ENCODE peak calls at places on chromosomes 5 and 9, in nine cellular contexts. One of them, this sample, is unnamed.

GRCh38 chr9:12798066-12798770 is 23.4 kb downstream of the LURAP1L start:
- DNase-seq in aorta: no peak
- DNase-seq in Panc1: no peak
- DNase-seq in iPS DF 6.9: no peak
- DNase-seq in CD8-positive, alpha-beta memory T cell: no peak
- DNase-seq in pancreas: no peak
- DNase-seq in HCT116: no peak
- DNase-seq in cardiac fibroblast: peak; percentile 45
- DNase-seq in skeletal muscle cell: no peak
- DNase-seq in this sample: no peak

GRCh38 chr9:21392270-21392669 is 7.1 kb upstream of the IFNA2 start:
- DNase-seq in cardiac fibroblast: peak; percentile 29
- DNase-seq in HCT116: peak; percentile 80
- DNase-seq in aorta: no peak
- DNase-seq in skeletal muscle cell: no peak
- DNase-seq in CD8-positive, alpha-beta memory T cell: no peak
- DNase-seq in pancreas: no peak
- DNase-seq in Panc1: no peak
- DNase-seq in iPS DF 6.9: no peak
- DNase-seq in this sample: peak; percentile 20

GRCh38 chr5:86337667-86338460 is 279.9 kb upstream of the COX7C start:
- DNase-seq in aorta: no peak
- DNase-seq in HCT116: no peak
- DNase-seq in CD8-positive, alpha-beta memory T cell: no peak
- DNase-seq in pancreas: no peak
- DNase-seq in Panc1: no peak
- DNase-seq in iPS DF 6.9: no peak
- DNase-seq in skeletal muscle cell: no peak
- DNase-seq in cardiac fibroblast: no peak
- DNase-seq in this sample: no peak

GRCh38 chr9:117021881-117022280 is 334.8 kb downstream of the TRIM32 start:
- DNase-seq in skeletal muscle cell: no peak
- DNase-seq in cardiac fibroblast: no peak
- DNase-seq in HCT116: no peak
- DNase-seq in pancreas: no peak
- DNase-seq in aorta: no peak
- DNase-seq in CD8-positive, alpha-beta memory T cell: no peak
- DNase-seq in Panc1: no peak
- DNase-seq in iPS DF 6.9: no peak
- DNase-seq in this sample: no peak

GRCh38 chr9:124264812-124265211 is 7.1 kb downstream of the NEK6 start:
- DNase-seq in iPS DF 6.9: no peak
- DNase-seq in pancreas: no peak
- DNase-seq in CD8-positive, alpha-beta memory T cell: no peak
- DNase-seq in Panc1: no peak
- DNase-seq in skeletal muscle cell: no peak
- DNase-seq in cardiac fibroblast: no peak
- DNase-seq in HCT116: no peak
- DNase-seq in aorta: no peak
- DNase-seq in this sample: peak; percentile 97

GRCh38 chr9:69655065-69655464 is 17.1 kb downstream of the APBA1 start:
- DNase-seq in skeletal muscle cell: no peak
- DNase-seq in Panc1: no peak
- DNase-seq in HCT116: no peak
- DNase-seq in aorta: no peak
- DNase-seq in iPS DF 6.9: no peak
- DNase-seq in cardiac fibroblast: no peak
- DNase-seq in CD8-positive, alpha-beta memory T cell: no peak
- DNase-seq in pancreas: no peak
- DNase-seq in this sample: no peak

GRCh38 chr9:122228191-122228905 is 409 bp downstream of the LHX6 start:
- DNase-seq in iPS DF 6.9: no peak
- DNase-seq in HCT116: no peak
- DNase-seq in aorta: no peak
- DNase-seq in pancreas: no peak
- DNase-seq in cardiac fibroblast: no peak
- DNase-seq in skeletal muscle cell: no peak
- DNase-seq in Panc1: no peak
- DNase-seq in CD8-positive, alpha-beta memory T cell: no peak
- DNase-seq in this sample: no peak

GRCh38 chr5:166992874-166993722 is 1298.3 kb upstream of the WWC1 start:
- DNase-seq in cardiac fibroblast: no peak
- DNase-seq in pancreas: no peak
- DNase-seq in iPS DF 6.9: no peak
- DNase-seq in Panc1: no peak
- DNase-seq in skeletal muscle cell: no peak
- DNase-seq in CD8-positive, alpha-beta memory T cell: no peak
- DNase-seq in aorta: no peak
- DNase-seq in HCT116: no peak
- DNase-seq in this sample: no peak

GRCh38 chr9:37529111-37529510 is 43.4 kb downstream of the POLR1E start:
- DNase-seq in iPS DF 6.9: no peak
- DNase-seq in HCT116: no peak
- DNase-seq in aorta: no peak
- DNase-seq in skeletal muscle cell: no peak
- DNase-seq in Panc1: no peak
- DNase-seq in CD8-positive, alpha-beta memory T cell: peak; percentile 82
- DNase-seq in pancreas: no peak
- DNase-seq in cardiac fibroblast: no peak
- DNase-seq in this sample: no peak

GRCh38 chr9:106883626-106884190 is 20.7 kb downstream of the ZNF462 start:
- DNase-seq in cardiac fibroblast: peak; percentile 29
- DNase-seq in skeletal muscle cell: no peak
- DNase-seq in CD8-positive, alpha-beta memory T cell: no peak
- DNase-seq in Panc1: no peak
- DNase-seq in pancreas: no peak
- DNase-seq in HCT116: no peak
- DNase-seq in aorta: no peak
- DNase-seq in iPS DF 6.9: no peak
- DNase-seq in this sample: peak; percentile 91

GRCh38 chr5:1293997-1294838 is 650 bp downstream of the TERT start:
- DNase-seq in HCT116: no peak
- DNase-seq in iPS DF 6.9: no peak
- DNase-seq in skeletal muscle cell: no peak
- DNase-seq in aorta: peak; percentile 28
- DNase-seq in cardiac fibroblast: no peak
- DNase-seq in pancreas: no peak
- DNase-seq in CD8-positive, alpha-beta memory T cell: peak; percentile 40
- DNase-seq in Panc1: no peak
- DNase-seq in this sample: no peak

GRCh38 chr9:34637356-34638137 is at the start of gene SIGMAR1:
- DNase-seq in aorta: peak; percentile 97
- DNase-seq in CD8-positive, alpha-beta memory T cell: peak; percentile 95
- DNase-seq in Panc1: peak; percentile 51
- DNase-seq in pancreas: peak; percentile 93
- DNase-seq in iPS DF 6.9: peak; percentile 86
- DNase-seq in skeletal muscle cell: peak; percentile 81
- DNase-seq in cardiac fibroblast: peak; percentile 93
- DNase-seq in HCT116: peak; percentile 84
- DNase-seq in this sample: peak; percentile 91

GRCh38 chr5:57441557-57441956 is 41.1 kb downstream of the ACTBL2 start:
- DNase-seq in Panc1: no peak
- DNase-seq in cardiac fibroblast: peak; percentile 99
- DNase-seq in skeletal muscle cell: peak; percentile 95
- DNase-seq in pancreas: no peak
- DNase-seq in iPS DF 6.9: no peak
- DNase-seq in HCT116: no peak
- DNase-seq in aorta: no peak
- DNase-seq in CD8-positive, alpha-beta memory T cell: no peak
- DNase-seq in this sample: peak; percentile 97

GRCh38 chr9:138064547-138064946 is 187.0 kb downstream of the CACNA1B start:
- DNase-seq in pancreas: no peak
- DNase-seq in cardiac fibroblast: no peak
- DNase-seq in aorta: no peak
- DNase-seq in CD8-positive, alpha-beta memory T cell: no peak
- DNase-seq in HCT116: no peak
- DNase-seq in skeletal muscle cell: no peak
- DNase-seq in Panc1: no peak
- DNase-seq in iPS DF 6.9: no peak
- DNase-seq in this sample: no peak

GRCh38 chr9:2916382-2916985 is 72.6 kb upstream of the PUM3 start:
- DNase-seq in CD8-positive, alpha-beta memory T cell: no peak
- DNase-seq in iPS DF 6.9: no peak
- DNase-seq in skeletal muscle cell: no peak
- DNase-seq in HCT116: no peak
- DNase-seq in cardiac fibroblast: no peak
- DNase-seq in Panc1: no peak
- DNase-seq in pancreas: no peak
- DNase-seq in aorta: no peak
- DNase-seq in this sample: no peak

GRCh38 chr9:129568560-129569505 is 52.1 kb downstream of the C9orf50 start:
- DNase-seq in pancreas: peak; percentile 69
- DNase-seq in iPS DF 6.9: no peak
- DNase-seq in CD8-positive, alpha-beta memory T cell: no peak
- DNase-seq in cardiac fibroblast: no peak
- DNase-seq in HCT116: no peak
- DNase-seq in aorta: peak; percentile 79
- DNase-seq in skeletal muscle cell: no peak
- DNase-seq in Panc1: no peak
- DNase-seq in this sample: no peak

GRCh38 chr9:127975376-127976315 is 5.1 kb downstream of the EEIG1 start:
- DNase-seq in skeletal muscle cell: no peak
- DNase-seq in iPS DF 6.9: no peak
- DNase-seq in pancreas: peak; percentile 24
- DNase-seq in Panc1: no peak
- DNase-seq in aorta: no peak
- DNase-seq in cardiac fibroblast: no peak
- DNase-seq in HCT116: no peak
- DNase-seq in CD8-positive, alpha-beta memory T cell: no peak
- DNase-seq in this sample: no peak

DNA sequence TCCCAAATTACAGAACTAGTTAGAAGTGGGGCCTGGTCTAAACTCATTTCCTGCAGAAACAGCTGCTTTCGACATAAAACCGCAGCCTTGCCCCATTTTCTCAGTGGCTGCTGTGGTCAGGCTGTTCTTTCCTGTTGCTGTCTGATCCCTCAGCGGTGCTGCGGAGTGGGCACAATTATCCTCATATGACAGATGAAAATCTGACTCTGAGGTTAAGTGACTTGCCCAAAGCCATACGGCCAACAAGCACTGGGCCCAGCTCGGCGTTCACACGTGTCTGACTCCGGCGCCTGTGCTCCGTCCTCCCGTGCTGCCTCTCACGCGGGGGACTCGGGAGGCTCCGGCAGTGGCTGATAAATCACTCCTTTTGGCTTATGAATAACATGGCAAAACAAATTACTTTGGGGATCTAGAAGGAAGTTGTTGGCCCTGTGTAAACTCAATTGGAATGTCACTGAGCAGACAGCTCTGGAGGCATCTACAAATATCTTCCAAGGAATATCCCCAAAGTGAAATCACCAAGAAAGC is 142.6 kb upstream of the LMX1B start:
- DNase-seq in Panc1: no peak
- DNase-seq in pancreas: no peak
- DNase-seq in CD8-positive, alpha-beta memory T cell: peak; percentile 90
- DNase-seq in iPS DF 6.9: no peak
- DNase-seq in skeletal muscle cell: peak; percentile 65
- DNase-seq in aorta: peak; percentile 88
- DNase-seq in HCT116: no peak
- DNase-seq in cardiac fibroblast: peak; percentile 81
- DNase-seq in this sample: peak; percentile 75
- H3K4me3 ChIP-seq in Panc1: no peak overlapping the region
- H3K4me3 ChIP-seq in pancreas: no peak overlapping the region
- H3K4me3 ChIP-seq in CD8-positive, alpha-beta memory T cell: peak overlapping the region; percentile 39
- H3K4me3 ChIP-seq in iPS DF 6.9: no peak overlapping the region
- H3K4me3 ChIP-seq in skeletal muscle cell: no peak overlapping the region
- H3K4me3 ChIP-seq in aorta: no peak overlapping the region
- H3K4me3 ChIP-seq in HCT116: no peak overlapping the region
- H3K4me3 ChIP-seq in cardiac fibroblast: no peak overlapping the region
- H3K4me3 ChIP-seq in this sample: no peak overlapping the region

GRCh38 chr5:25362799-25363198 is 718.0 kb upstream of the CDH10 start:
- DNase-seq in Panc1: no peak
- DNase-seq in cardiac fibroblast: no peak
- DNase-seq in aorta: no peak
- DNase-seq in iPS DF 6.9: no peak
- DNase-seq in HCT116: no peak
- DNase-seq in CD8-positive, alpha-beta memory T cell: no peak
- DNase-seq in pancreas: no peak
- DNase-seq in skeletal muscle cell: no peak
- DNase-seq in this sample: no peak

GRCh38 chr5:25358919-25359318 is 714.1 kb upstream of the CDH10 start:
- DNase-seq in skeletal muscle cell: no peak
- DNase-seq in HCT116: no peak
- DNase-seq in Panc1: no peak
- DNase-seq in CD8-positive, alpha-beta memory T cell: no peak
- DNase-seq in aorta: no peak
- DNase-seq in cardiac fibroblast: no peak
- DNase-seq in iPS DF 6.9: no peak
- DNase-seq in pancreas: no peak
- DNase-seq in this sample: no peak

GRCh38 chr5:25357605-25358004 is 712.8 kb upstream of the CDH10 start:
- DNase-seq in CD8-positive, alpha-beta memory T cell: no peak
- DNase-seq in HCT116: no peak
- DNase-seq in pancreas: no peak
- DNase-seq in skeletal muscle cell: no peak
- DNase-seq in Panc1: no peak
- DNase-seq in iPS DF 6.9: no peak
- DNase-seq in aorta: no peak
- DNase-seq in cardiac fibroblast: no peak
- DNase-seq in this sample: no peak
- H3K4me3 ChIP-seq in CD8-positive, alpha-beta memory T cell: no peak overlapping the region
- H3K4me3 ChIP-seq in HCT116: no peak overlapping the region
- H3K4me3 ChIP-seq in pancreas: no peak overlapping the region
- H3K4me3 ChIP-seq in skeletal muscle cell: no peak overlapping the region
- H3K4me3 ChIP-seq in Panc1: no peak overlapping the region
- H3K4me3 ChIP-seq in iPS DF 6.9: no peak overlapping the region
- H3K4me3 ChIP-seq in aorta: no peak overlapping the region
- H3K4me3 ChIP-seq in cardiac fibroblast: no peak overlapping the region
- H3K4me3 ChIP-seq in this sample: no peak overlapping the region

DNA sequence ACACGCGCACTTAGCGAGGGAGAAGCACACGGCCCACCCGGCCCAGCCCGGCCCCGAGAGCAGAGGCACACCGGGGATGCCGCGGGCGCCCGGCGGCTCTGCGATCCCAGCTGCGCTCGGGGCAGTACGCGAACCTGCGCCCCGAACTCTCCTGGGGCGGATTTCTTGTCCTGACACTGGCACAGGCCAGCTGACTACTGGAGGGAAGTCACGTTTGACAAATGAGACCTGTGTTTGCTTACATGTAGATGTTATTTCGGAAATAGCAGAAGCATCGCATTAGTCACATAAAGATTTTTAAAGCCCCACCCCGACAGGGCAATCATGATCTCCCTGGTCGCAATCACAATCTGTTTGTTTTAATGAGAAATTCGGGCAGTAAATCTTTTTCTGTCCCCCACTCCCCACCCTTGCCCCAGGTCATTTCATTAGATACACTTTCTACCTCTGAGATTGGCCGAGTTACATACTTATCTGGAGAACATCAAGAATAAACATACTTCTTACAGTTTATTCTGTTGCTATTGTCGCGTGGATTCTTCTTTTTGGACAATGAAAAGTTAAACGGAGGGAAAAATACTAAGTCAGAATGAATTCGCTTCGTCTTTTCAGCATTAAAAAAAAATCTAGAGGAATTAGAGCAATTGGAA is 518.9 kb downstream of the CTNND2 start:
- DNase-seq in cardiac fibroblast: peak; percentile 0
- DNase-seq in Panc1: no peak
- DNase-seq in skeletal muscle cell: no peak
- DNase-seq in iPS DF 6.9: no peak
- DNase-seq in HCT116: no peak
- DNase-seq in aorta: no peak
- DNase-seq in pancreas: peak; percentile 14
- DNase-seq in CD8-positive, alpha-beta memory T cell: no peak
- DNase-seq in this sample: no peak
- H3K4me3 ChIP-seq in cardiac fibroblast: no peak overlapping the region
- H3K4me3 ChIP-seq in Panc1: no peak overlapping the region
- H3K4me3 ChIP-seq in skeletal muscle cell: peak overlapping the region; percentile 24
- H3K4me3 ChIP-seq in iPS DF 6.9: peak overlapping the region; percentile 47
- H3K4me3 ChIP-seq in HCT116: no peak overlapping the region
- H3K4me3 ChIP-seq in aorta: no peak overlapping the region
- H3K4me3 ChIP-seq in pancreas: no peak overlapping the region
- H3K4me3 ChIP-seq in CD8-positive, alpha-beta memory T cell: no peak overlapping the region
- H3K4me3 ChIP-seq in this sample: no peak overlapping the region

GRCh38 chr9:90311811-90312210 is 330.8 kb downstream of the DIRAS2 start:
- DNase-seq in iPS DF 6.9: no peak
- DNase-seq in Panc1: no peak
- DNase-seq in pancreas: no peak
- DNase-seq in CD8-positive, alpha-beta memory T cell: no peak
- DNase-seq in HCT116: no peak
- DNase-seq in cardiac fibroblast: no peak
- DNase-seq in aorta: no peak
- DNase-seq in skeletal muscle cell: no peak
- DNase-seq in this sample: no peak
- H3K4me3 ChIP-seq in iPS DF 6.9: no peak overlapping the region
- H3K4me3 ChIP-seq in Panc1: no peak overlapping the region
- H3K4me3 ChIP-seq in pancreas: no peak overlapping the region
- H3K4me3 ChIP-seq in CD8-positive, alpha-beta memory T cell: no peak overlapping the region
- H3K4me3 ChIP-seq in HCT116: no peak overlapping the region
- H3K4me3 ChIP-seq in cardiac fibroblast: no peak overlapping the region
- H3K4me3 ChIP-seq in aorta: no peak overlapping the region
- H3K4me3 ChIP-seq in skeletal muscle cell: no peak overlapping the region
- H3K4me3 ChIP-seq in this sample: no peak overlapping the region